ENCODE peak calls at places on chromosomes 4 and X, in four cellular contexts. P is pancreas, L is upper lobe of left lung, D is esophagus squamous epithelium. S is an unnamed sample.

GRCh38 chrX:130669233-130669632 is 233.8 kb downstream of the ENOX2 start:
- DNase-seq in D (no peak), P (no peak), L (no peak), S (no peak)

GRCh38 chr4:134421734-134422133 is 220.1 kb upstream of the PABPC4L start:
- DNase-seq in P (no peak), D (no peak), L (no peak), S (no peak)

GRCh38 chr4:142021181-142021580 is 384.8 kb downstream of the IL15 start:
- DNase-seq in P (no peak), D (no peak), L (no peak), S (no peak)

GRCh38 chrX:150202641-150203248 is 160.4 kb upstream of the MAMLD1 start:
- DNase-seq in P (no peak), D (no peak), L (peak; percentile 38), S (no peak)

GRCh38 chrX:55135171-55135570 is 46.4 kb downstream of the PAGE2 start:
- DNase-seq in D (no peak), P (peak; percentile 48), L (peak; percentile 23), S (no peak)

GRCh38 chrX:30530591-30530990 is 47.0 kb downstream of the TASL start:
- DNase-seq in L (no peak), D (no peak), P (no peak), S (no peak)

GRCh38 chr4:108620933-108621905 is 843 bp downstream of the RPL34 start:
- DNase-seq in D (no peak), P (no peak), L (no peak), S (no peak)

GRCh38 chr4:185839204-185839712 is 27.3 kb upstream of the SORBS2 start:
- DNase-seq in L (no peak), P (peak; percentile 23), D (no peak), S (peak; percentile 67)

GRCh38 chr4:108861339-108861738 is 98.5 kb upstream of the ETNPPL start:
- DNase-seq in P (peak; percentile 22), L (no peak), D (no peak), S (peak; percentile 38)

GRCh38 chr4:78056265-78057129 is 626 bp upstream of the FRAS1 start:
- DNase-seq in L (peak; percentile 72), D (no peak), P (peak; percentile 89), S (peak; percentile 84)

GRCh38 chr4:165929662-165930061 is 56.6 kb downstream of the TLL1 start:
- DNase-seq in D (no peak), L (no peak), P (no peak), S (no peak)

GRCh38 chr4:49032440-49033161 is 46.5 kb downstream of the CWH43 start:
- DNase-seq in L (no peak), P (no peak), D (no peak), S (peak; percentile 8)

GRCh38 chr4:140800686-140801085 is 44.5 kb upstream of the TBC1D9 start:
- DNase-seq in D (no peak), L (no peak), P (no peak), S (no peak)

GRCh38 chr4:74487771-74488170 is 42.8 kb downstream of the AREG start:
- DNase-seq in L (no peak), D (no peak), P (no peak), S (no peak)

GRCh38 chr4:89134775-89135319 is 23.5 kb downstream of the TIGD2 start:
- DNase-seq in P (no peak), D (no peak), L (no peak), S (no peak)

GRCh38 chr4:52612341-52612740 is 46.8 kb downstream of the USP46 start:
- DNase-seq in L (no peak), P (no peak), D (no peak), S (no peak)

GRCh38 chr4:40369437-40370278 is 34.5 kb downstream of the CHRNA9 start:
- DNase-seq in L (no peak), P (no peak), D (no peak), S (no peak)

GRCh38 chr4:154622598-154622997 is 10.1 kb upstream of the FGG start:
- DNase-seq in P (peak; percentile 30), D (no peak), L (no peak), S (peak; percentile 43)

GRCh38 chrX:68292471-68292870 is 140.8 kb downstream of the OPHN1 start:
- DNase-seq in P (no peak), L (no peak), D (no peak), S (no peak)

GRCh38 chr4:147578611-147579010 is 38.6 kb upstream of the TMEM184C start:
- DNase-seq in P (no peak), L (no peak), D (no peak), S (no peak)

GRCh38 chr4:87978656-87979055 is 3.1 kb downstream of the SPP1 start:
- DNase-seq in L (no peak), D (no peak), P (no peak), S (no peak)

GRCh38 chrX:143757375-143757774 is 36.8 kb upstream of the SPANXN2 start:
- DNase-seq in L (no peak), D (no peak), P (no peak), S (peak; percentile 37)

GRCh38 chr4:38060829-38061431 is 100.7 kb downstream of the PTTG2 start:
- DNase-seq in P (no peak), D (no peak), L (no peak), S (no peak)

GRCh38 chrX:34886011-34886410 is 56.6 kb upstream of the FAM47B start:
- DNase-seq in L (no peak), P (no peak), D (no peak), S (no peak)

GRCh38 chrX:46268429-46268828 is 276.8 kb downstream of the ZNF674 start:
- DNase-seq in D (no peak), P (no peak), L (peak; percentile 35), S (no peak)

GRCh38 chr4:37976513-37976912 is 16.3 kb downstream of the PTTG2 start:
- DNase-seq in D (no peak), P (no peak), L (no peak), S (no peak)

GRCh38 chr4:72817012-72817411 is 248.0 kb upstream of the ADAMTS3 start:
- DNase-seq in D (no peak), L (no peak), P (no peak), S (no peak)

GRCh38 chrX:70432936-70433847 is 10.1 kb downstream of the GDPD2 start:
- DNase-seq in P (no peak), L (no peak), D (no peak), S (peak; percentile 6)

GRCh38 chrX:45762699-45763647 is 562.3 kb upstream of the DIPK2B start:
- DNase-seq in L (no peak), P (no peak), D (no peak), S (no peak)

GRCh38 chr4:37453004-37453360 is 208.4 kb downstream of the NWD2 start:
- DNase-seq in L (peak; percentile 69), P (peak; percentile 76), D (no peak), S (peak; percentile 73)

GRCh38 chrX:108731144-108731543 is 5.2 kb downstream of the IRS4 start:
- DNase-seq in L (no peak), D (no peak), P (no peak), S (peak; percentile 40)
- H3K4me3 ChIP-seq in L (no peak overlapping the region), D (no peak overlapping the region), P (no peak overlapping the region), S (no peak overlapping the region)

GRCh38 chrX:112945796-112946195 is 105.2 kb upstream of the AMOT start:
- DNase-seq in P (no peak), L (no peak), D (no peak), S (no peak)

GRCh38 chrX:112946227-112946626 is 105.6 kb upstream of the AMOT start:
- DNase-seq in D (no peak), P (no peak), L (no peak), S (no peak)

DNA sequence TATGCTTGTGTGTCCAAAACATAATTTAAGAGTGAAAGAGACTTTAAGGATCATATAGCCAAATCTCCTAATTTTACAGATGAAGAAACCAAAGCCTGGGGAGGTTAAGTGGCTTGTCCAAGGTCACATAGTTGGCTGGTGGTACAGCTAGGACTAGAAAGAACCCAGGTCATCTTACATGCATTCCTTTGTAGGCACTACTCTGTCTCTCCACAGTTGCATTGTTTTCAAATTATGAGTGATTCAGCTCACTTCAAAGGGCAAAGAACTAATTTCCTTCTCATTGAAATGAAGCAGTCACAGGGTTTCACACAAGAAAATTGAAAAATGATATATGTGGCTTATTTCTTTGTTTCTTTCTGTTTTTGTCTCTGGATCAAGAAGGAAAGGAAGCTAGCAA is 107.3 kb upstream of the AMOT start:
- DNase-seq in P (no peak), L (no peak), D (no peak), S (no peak)
- H3K27me3 ChIP-seq in P (no peaks in the 10 kb centered on the region), L (no peaks in the 10 kb centered on the region), D (no peaks in the 10 kb centered on the region), S (no peaks in the 10 kb centered on the region)

DNA sequence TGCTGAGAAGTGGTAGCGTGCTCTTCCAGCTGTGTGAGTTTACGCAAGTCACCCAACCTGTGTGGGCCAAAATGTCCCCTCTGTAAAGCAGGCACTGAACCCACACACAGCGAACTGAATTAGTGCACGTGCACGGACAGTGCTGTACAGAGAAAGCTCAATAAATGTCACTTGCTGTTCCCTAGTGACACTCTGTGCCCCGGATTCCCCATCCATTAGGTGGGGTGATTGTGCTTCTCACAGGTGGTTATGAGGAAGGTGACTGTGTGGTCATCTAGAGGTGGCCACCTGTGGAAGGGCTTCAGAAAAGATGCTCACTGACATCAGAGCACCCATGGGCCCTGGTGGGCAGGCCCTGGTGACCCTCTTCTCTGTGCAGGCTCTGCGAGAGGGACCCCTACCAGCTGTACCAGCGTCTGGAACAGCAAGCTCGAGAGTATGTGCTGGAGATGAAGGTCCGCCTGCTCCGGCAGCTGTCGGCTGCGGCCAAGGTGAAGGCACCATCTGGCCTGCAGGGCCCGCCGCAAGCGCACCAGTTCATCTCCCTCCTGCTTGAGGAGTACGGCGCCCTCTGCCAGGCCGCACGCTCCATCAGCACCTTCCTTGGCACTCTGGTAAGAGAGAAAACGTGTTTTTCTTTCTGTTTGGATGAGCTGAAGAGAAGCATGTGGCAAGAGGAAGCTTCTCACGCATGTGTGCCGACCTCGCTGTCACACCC is 94.3 kb downstream of the FAM193A start:
- DNase-seq in L (no peak), D (no peak), P (no peak), S (peak; percentile 52)
- H3K36me3 ChIP-seq in L (peaks cover 75% of the 10 kb centered on the region), D (peaks cover 32% of the 10 kb centered on the region), P (peaks cover 4% of the 10 kb centered on the region), S (peaks cover 11% of the 10 kb centered on the region)

DNA sequence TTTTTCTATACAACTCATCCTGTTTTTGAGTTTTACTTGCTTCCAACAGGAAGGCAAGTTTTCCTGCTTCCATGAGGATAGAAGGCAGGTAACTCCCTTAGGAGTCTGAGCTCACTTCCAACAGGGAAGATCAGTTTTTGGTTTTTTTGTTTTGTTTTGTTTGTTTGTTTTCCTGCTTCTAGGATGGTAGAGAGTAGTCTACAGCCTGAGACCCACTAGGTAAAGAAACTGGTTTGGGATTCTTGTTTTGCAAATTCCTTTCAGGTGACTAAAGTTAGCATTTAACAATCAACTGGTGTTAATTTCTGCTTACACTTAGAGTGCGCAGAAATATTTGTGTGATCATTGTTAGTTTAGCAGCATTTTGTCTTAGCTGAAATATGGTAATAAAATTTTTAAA is 227.8 kb upstream of the TACR3 start:
- DNase-seq in D (no peak), L (no peak), P (no peak), S (no peak)
- H3K4me3 ChIP-seq in D (no peak overlapping the region), L (no peak overlapping the region), P (no peak overlapping the region), S (no peak overlapping the region)

DNA sequence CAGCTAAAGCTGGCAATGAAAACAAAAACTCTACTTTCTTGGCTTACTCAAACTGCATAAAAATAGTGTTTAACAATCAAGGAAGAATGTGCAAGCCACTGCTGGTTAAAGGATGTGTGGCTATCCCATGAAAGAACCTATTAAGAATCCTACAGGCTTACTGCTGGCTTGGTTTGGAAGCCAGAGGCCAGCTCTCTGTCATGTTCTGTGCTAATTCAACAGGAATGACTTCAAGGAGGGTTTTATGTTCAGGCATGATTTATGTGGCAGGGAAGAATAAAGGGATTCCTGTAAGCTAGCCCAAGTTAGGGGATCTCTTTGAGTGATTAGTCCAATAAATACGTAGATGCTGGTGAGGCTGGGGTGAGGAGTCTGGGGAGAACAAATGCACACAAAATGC is 69.8 kb downstream of the MFAP3L start:
- DNase-seq in L (no peak), P (no peak), D (no peak), S (no peak)
- H3K27me3 ChIP-seq in L (no peaks in the 10 kb centered on the region), P (peaks cover 4% of the 10 kb centered on the region), D (peaks cover 73% of the 10 kb centered on the region), S (no peaks in the 10 kb centered on the region)